ENCODE peak calls at places on chromosome 15, in seven cellular contexts. One of them, this sample, is unnamed.

GRCh38 chr15:49620174-49620573 is 444 bp downstream of the FAM227B start:
- DNase-seq in thoracic aorta: no peak
- DNase-seq in GM23248: peak; percentile 69
- DNase-seq in tibial artery: no peak
- DNase-seq in BJ: no peak
- DNase-seq in H7: no peak
- DNase-seq in fibroblast of lung: peak; percentile 62
- DNase-seq in this sample: no peak

GRCh38 chr15:75171408-75171807 is 30.3 kb upstream of the C15orf39 start:
- DNase-seq in thoracic aorta: no peak
- DNase-seq in GM23248: peak; percentile 85
- DNase-seq in tibial artery: no peak
- DNase-seq in BJ: peak; percentile 41
- DNase-seq in H7: no peak
- DNase-seq in fibroblast of lung: peak; percentile 83
- DNase-seq in this sample: peak; percentile 39

GRCh38 chr15:82140859-82141258 is 95.0 kb upstream of the MEX3B start:
- DNase-seq in thoracic aorta: no peak
- DNase-seq in GM23248: no peak
- DNase-seq in tibial artery: no peak
- DNase-seq in BJ: no peak
- DNase-seq in H7: no peak
- DNase-seq in fibroblast of lung: no peak
- DNase-seq in this sample: no peak

GRCh38 chr15:40992241-40992741 is 39.0 kb downstream of the CHAC1 start:
- DNase-seq in thoracic aorta: no peak
- DNase-seq in GM23248: peak; percentile 21
- DNase-seq in tibial artery: no peak
- DNase-seq in BJ: no peak
- DNase-seq in H7: no peak
- DNase-seq in fibroblast of lung: peak; percentile 63
- DNase-seq in this sample: no peak

GRCh38 chr15:69855601-69856000 is 242.1 kb downstream of the TLE3 start:
- DNase-seq in thoracic aorta: no peak
- DNase-seq in GM23248: no peak
- DNase-seq in tibial artery: no peak
- DNase-seq in BJ: no peak
- DNase-seq in H7: no peak
- DNase-seq in fibroblast of lung: no peak
- DNase-seq in this sample: no peak

GRCh38 chr15:96273317-96274086 is 57.0 kb upstream of the NR2F2 start:
- DNase-seq in thoracic aorta: no peak
- DNase-seq in GM23248: peak; percentile 99
- DNase-seq in tibial artery: no peak
- DNase-seq in BJ: peak; percentile 98
- DNase-seq in H7: no peak
- DNase-seq in fibroblast of lung: peak; percentile 91
- DNase-seq in this sample: peak; percentile 97

GRCh38 chr15:77098572-77098971 is 27.7 kb upstream of the TSPAN3 start:
- DNase-seq in thoracic aorta: no peak
- DNase-seq in GM23248: no peak
- DNase-seq in tibial artery: no peak
- DNase-seq in BJ: no peak
- DNase-seq in H7: no peak
- DNase-seq in fibroblast of lung: no peak
- DNase-seq in this sample: no peak

GRCh38 chr15:48510976-48511375 is 134.5 kb downstream of the FBN1 start:
- DNase-seq in thoracic aorta: no peak
- DNase-seq in GM23248: peak; percentile 53
- DNase-seq in tibial artery: peak; percentile 73
- DNase-seq in BJ: no peak
- DNase-seq in H7: no peak
- DNase-seq in fibroblast of lung: no peak
- DNase-seq in this sample: no peak

GRCh38 chr15:26280281-26280680 is 417.2 kb upstream of the ATP10A start:
- DNase-seq in thoracic aorta: no peak
- DNase-seq in GM23248: no peak
- DNase-seq in tibial artery: no peak
- DNase-seq in BJ: no peak
- DNase-seq in H7: no peak
- DNase-seq in fibroblast of lung: no peak
- DNase-seq in this sample: no peak

GRCh38 chr15:98547741-98548166 is 100.6 kb upstream of the IGF1R start:
- DNase-seq in thoracic aorta: no peak
- DNase-seq in GM23248: peak; percentile 30
- DNase-seq in tibial artery: peak; percentile 53
- DNase-seq in BJ: no peak
- DNase-seq in H7: peak; percentile 75
- DNase-seq in fibroblast of lung: peak; percentile 83
- DNase-seq in this sample: peak; percentile 63

GRCh38 chr15:82585072-82585471 is 44.8 kb upstream of the RPS17 start:
- DNase-seq in thoracic aorta: no peak
- DNase-seq in GM23248: peak; percentile 70
- DNase-seq in tibial artery: no peak
- DNase-seq in BJ: peak; percentile 16
- DNase-seq in H7: peak; percentile 33
- DNase-seq in fibroblast of lung: peak; percentile 54
- DNase-seq in this sample: no peak

GRCh38 chr15:57153140-57153539 is 223.2 kb upstream of the CGNL1 start:
- DNase-seq in thoracic aorta: no peak
- DNase-seq in GM23248: no peak
- DNase-seq in tibial artery: no peak
- DNase-seq in BJ: no peak
- DNase-seq in H7: no peak
- DNase-seq in fibroblast of lung: peak; percentile 84
- DNase-seq in this sample: peak; percentile 15

GRCh38 chr15:74444106-74445062 is 10.6 kb upstream of the SEMA7A start:
- DNase-seq in thoracic aorta: no peak
- DNase-seq in GM23248: no peak
- DNase-seq in tibial artery: no peak
- DNase-seq in BJ: no peak
- DNase-seq in H7: no peak
- DNase-seq in fibroblast of lung: no peak
- DNase-seq in this sample: no peak

GRCh38 chr15:72961326-72961725 is 90.9 kb upstream of the NEO1 start:
- DNase-seq in thoracic aorta: no peak
- DNase-seq in GM23248: no peak
- DNase-seq in tibial artery: no peak
- DNase-seq in BJ: no peak
- DNase-seq in H7: no peak
- DNase-seq in fibroblast of lung: no peak
- DNase-seq in this sample: no peak

GRCh38 chr15:65101418-65101890 is 13.5 kb downstream of the UBAP1L start:
- DNase-seq in thoracic aorta: no peak
- DNase-seq in GM23248: peak; percentile 68
- DNase-seq in tibial artery: peak; percentile 76
- DNase-seq in BJ: no peak
- DNase-seq in H7: peak; percentile 90
- DNase-seq in fibroblast of lung: peak; percentile 83
- DNase-seq in this sample: peak; percentile 47

GRCh38 chr15:47296911-47297310 is 420.4 kb upstream of the SEMA6D start:
- DNase-seq in thoracic aorta: no peak
- DNase-seq in GM23248: no peak
- DNase-seq in tibial artery: no peak
- DNase-seq in BJ: no peak
- DNase-seq in H7: no peak
- DNase-seq in fibroblast of lung: no peak
- DNase-seq in this sample: no peak

GRCh38 chr15:91552555-91552954 is 301.0 kb upstream of the SLCO3A1 start:
- DNase-seq in thoracic aorta: no peak
- DNase-seq in GM23248: no peak
- DNase-seq in tibial artery: no peak
- DNase-seq in BJ: no peak
- DNase-seq in H7: no peak
- DNase-seq in fibroblast of lung: no peak
- DNase-seq in this sample: no peak

GRCh38 chr15:53328341-53328740 is 431.1 kb downstream of the WDR72 start:
- DNase-seq in thoracic aorta: no peak
- DNase-seq in GM23248: no peak
- DNase-seq in tibial artery: no peak
- DNase-seq in BJ: no peak
- DNase-seq in H7: no peak
- DNase-seq in fibroblast of lung: no peak
- DNase-seq in this sample: no peak

GRCh38 chr15:68781209-68781608 is 39.5 kb downstream of the ANP32A start:
- DNase-seq in thoracic aorta: no peak
- DNase-seq in GM23248: no peak
- DNase-seq in tibial artery: no peak
- DNase-seq in BJ: no peak
- DNase-seq in H7: no peak
- DNase-seq in fibroblast of lung: no peak
- DNase-seq in this sample: no peak

GRCh38 chr15:42692997-42693396 is 43.9 kb downstream of the CDAN1 start:
- DNase-seq in thoracic aorta: no peak
- DNase-seq in GM23248: no peak
- DNase-seq in tibial artery: no peak
- DNase-seq in BJ: no peak
- DNase-seq in H7: no peak
- DNase-seq in fibroblast of lung: no peak
- DNase-seq in this sample: no peak
- H3K36me3 ChIP-seq in thoracic aorta: peaks cover 29% of the 10 kb centered on the region
- H3K36me3 ChIP-seq in GM23248: no peaks in the 10 kb centered on the region
- H3K36me3 ChIP-seq in tibial artery: peaks cover 53% of the 10 kb centered on the region
- H3K36me3 ChIP-seq in BJ: peaks cover 2% of the 10 kb centered on the region
- H3K36me3 ChIP-seq in H7: peaks cover 1% of the 10 kb centered on the region
- H3K36me3 ChIP-seq in fibroblast of lung: peaks cover 4% of the 10 kb centered on the region
- H3K36me3 ChIP-seq in this sample: no peaks in the 10 kb centered on the region

GRCh38 chr15:100593431-100593830 is 8.6 kb downstream of the LINS1 start:
- DNase-seq in thoracic aorta: no peak
- DNase-seq in GM23248: no peak
- DNase-seq in tibial artery: no peak
- DNase-seq in BJ: no peak
- DNase-seq in H7: no peak
- DNase-seq in fibroblast of lung: no peak
- DNase-seq in this sample: no peak

GRCh38 chr15:100592898-100593297 is 9.1 kb downstream of the LINS1 start:
- DNase-seq in thoracic aorta: no peak
- DNase-seq in GM23248: no peak
- DNase-seq in tibial artery: no peak
- DNase-seq in BJ: no peak
- DNase-seq in H7: no peak
- DNase-seq in fibroblast of lung: no peak
- DNase-seq in this sample: peak; percentile 9

GRCh38 chr15:100591835-100592234 is 10.1 kb downstream of the LINS1 start:
- DNase-seq in thoracic aorta: no peak
- DNase-seq in GM23248: no peak
- DNase-seq in tibial artery: no peak
- DNase-seq in BJ: no peak
- DNase-seq in H7: no peak
- DNase-seq in fibroblast of lung: no peak
- DNase-seq in this sample: no peak

GRCh38 chr15:100588638-100589242 is 13.2 kb downstream of the LINS1 start:
- DNase-seq in thoracic aorta: no peak
- DNase-seq in GM23248: no peak
- DNase-seq in tibial artery: no peak
- DNase-seq in BJ: no peak
- DNase-seq in H7: no peak
- DNase-seq in fibroblast of lung: peak; percentile 22
- DNase-seq in this sample: no peak
- H3K36me3 ChIP-seq in thoracic aorta: no peaks in the 10 kb centered on the region
- H3K36me3 ChIP-seq in GM23248: no peaks in the 10 kb centered on the region
- H3K36me3 ChIP-seq in tibial artery: no peaks in the 10 kb centered on the region
- H3K36me3 ChIP-seq in BJ: no peaks in the 10 kb centered on the region
- H3K36me3 ChIP-seq in H7: no peaks in the 10 kb centered on the region
- H3K36me3 ChIP-seq in fibroblast of lung: no peaks in the 10 kb centered on the region
- H3K36me3 ChIP-seq in this sample: peaks cover 12% of the 10 kb centered on the region

DNA sequence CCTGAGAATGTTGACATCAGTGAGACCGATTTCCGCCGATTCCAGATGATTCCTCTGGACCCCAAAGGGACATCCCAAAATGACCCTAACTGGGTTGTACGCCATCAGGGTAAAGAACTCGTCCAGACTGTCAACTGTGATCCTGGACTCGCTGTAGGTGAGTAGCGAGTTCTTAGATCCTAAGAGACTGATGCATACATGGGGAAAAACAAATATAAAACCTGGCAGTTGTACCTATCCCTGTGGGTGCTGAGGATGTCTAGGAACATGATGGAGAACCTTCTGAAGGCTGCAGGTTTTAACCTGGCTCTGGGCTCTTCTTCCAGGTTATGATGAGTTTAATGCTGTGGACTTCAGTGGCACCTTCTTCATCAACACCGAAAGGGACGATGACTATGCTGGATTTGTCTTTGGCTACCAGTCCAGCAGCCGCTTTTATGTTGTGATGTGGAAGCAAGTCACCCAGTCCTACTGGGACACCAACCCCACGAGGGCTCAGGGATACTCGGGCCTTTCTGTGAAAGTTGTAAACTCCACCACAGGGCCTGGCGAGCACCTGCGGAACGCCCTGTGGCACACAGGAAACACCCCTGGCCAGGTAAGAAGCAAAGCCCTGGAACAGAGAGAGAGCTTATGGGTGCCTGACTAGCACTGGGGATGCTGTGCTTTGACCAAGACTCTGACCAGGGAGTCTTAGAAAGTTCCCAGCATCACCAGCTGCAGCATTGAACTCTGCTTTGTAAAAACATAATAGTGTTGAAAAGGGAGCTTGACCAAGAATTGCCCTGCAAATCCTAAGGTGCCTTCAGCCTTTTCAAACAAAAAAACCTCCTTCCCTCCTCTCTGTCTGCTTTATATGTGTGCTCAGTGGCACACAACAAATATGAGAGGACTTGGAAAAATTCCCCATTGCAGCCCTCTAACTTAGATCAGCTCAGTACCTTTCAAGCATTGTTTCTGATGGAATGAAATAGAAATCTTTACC is 12.5 kb downstream of the THBS1 start:
- DNase-seq in thoracic aorta: no peak
- DNase-seq in GM23248: peak; percentile 34
- DNase-seq in tibial artery: no peak
- DNase-seq in BJ: peak; percentile 7
- DNase-seq in H7: no peak
- DNase-seq in fibroblast of lung: peak; percentile 17
- DNase-seq in this sample: no peak
- H3K36me3 ChIP-seq in thoracic aorta: peaks cover 10% of the 10 kb centered on the region
- H3K36me3 ChIP-seq in GM23248: peaks cover 90% of the 10 kb centered on the region
- H3K36me3 ChIP-seq in tibial artery: peaks cover 81% of the 10 kb centered on the region
- H3K36me3 ChIP-seq in BJ: peaks cover 32% of the 10 kb centered on the region
- H3K36me3 ChIP-seq in H7: peaks cover 49% of the 10 kb centered on the region
- H3K36me3 ChIP-seq in fibroblast of lung: peaks cover 40% of the 10 kb centered on the region
- H3K36me3 ChIP-seq in this sample: peaks cover 94% of the 10 kb centered on the region

GRCh38 chr15:89329329-89330084 is 5.1 kb downstream of the POLG start:
- DNase-seq in thoracic aorta: no peak
- DNase-seq in GM23248: no peak
- DNase-seq in tibial artery: no peak
- DNase-seq in BJ: no peak
- DNase-seq in H7: no peak
- DNase-seq in fibroblast of lung: no peak
- DNase-seq in this sample: no peak

GRCh38 chr15:89328398-89329254 is 6.0 kb downstream of the POLG start:
- DNase-seq in thoracic aorta: no peak
- DNase-seq in GM23248: no peak
- DNase-seq in tibial artery: no peak
- DNase-seq in BJ: no peak
- DNase-seq in H7: no peak
- DNase-seq in fibroblast of lung: no peak
- DNase-seq in this sample: no peak

GRCh38 chr15:89332446-89332845 is 2.2 kb downstream of the POLG start:
- DNase-seq in thoracic aorta: no peak
- DNase-seq in GM23248: peak; percentile 57
- DNase-seq in tibial artery: no peak
- DNase-seq in BJ: no peak
- DNase-seq in H7: peak; percentile 92
- DNase-seq in fibroblast of lung: peak; percentile 17
- DNase-seq in this sample: no peak

GRCh38 chr15:89330881-89331595 is 3.6 kb downstream of the POLG start:
- DNase-seq in thoracic aorta: no peak
- DNase-seq in GM23248: no peak
- DNase-seq in tibial artery: no peak
- DNase-seq in BJ: no peak
- DNase-seq in H7: peak; percentile 31
- DNase-seq in fibroblast of lung: no peak
- DNase-seq in this sample: no peak

GRCh38 chr15:89330119-89330518 is 4.5 kb downstream of the POLG start:
- DNase-seq in thoracic aorta: no peak
- DNase-seq in GM23248: no peak
- DNase-seq in tibial artery: no peak
- DNase-seq in BJ: no peak
- DNase-seq in H7: no peak
- DNase-seq in fibroblast of lung: no peak
- DNase-seq in this sample: no peak
- H3K36me3 ChIP-seq in thoracic aorta: peaks cover 60% of the 10 kb centered on the region
- H3K36me3 ChIP-seq in GM23248: peaks cover 55% of the 10 kb centered on the region
- H3K36me3 ChIP-seq in tibial artery: peaks cover 77% of the 10 kb centered on the region
- H3K36me3 ChIP-seq in BJ: peaks cover 52% of the 10 kb centered on the region
- H3K36me3 ChIP-seq in H7: peaks cover 68% of the 10 kb centered on the region
- H3K36me3 ChIP-seq in fibroblast of lung: peaks cover 56% of the 10 kb centered on the region
- H3K36me3 ChIP-seq in this sample: peaks cover 87% of the 10 kb centered on the region